ENCODE peak calls at places on chromosomes 2 and 18, in nine cellular contexts. Z, D, O, Y, S, F, V, W and Q are unnamed samples.

GRCh38 chr18:67932261-67932660 is 415.7 kb upstream of the DSEL start:
- DNase-seq in Z (no peak), D (no peak), O (no peak), Y (no peak), S (no peak), F (peak), V (no peak), W (no peak), Q (no peak)

GRCh38 chr2:95282458-95282857 is 8.2 kb downstream of the PROM2 start:
- DNase-seq in Z (no peak), D (no peak), O (no peak), Y (no peak), S (no peak), F (no peak), V (no peak), W (no peak), Q (peak)

GRCh38 chr2:55047677-55048299 is 2.5 kb downstream of the RTN4 start:
- DNase-seq in Z (no peak), D (peak), O (no peak), Y (no peak), S (peak), F (peak), V (peak), W (no peak), Q (no peak)

GRCh38 chr2:197427204-197427603 is 7.6 kb downstream of the SF3B1 start:
- DNase-seq in Z (no peak), D (no peak), O (no peak), Y (no peak), S (no peak), F (no peak), V (no peak), W (no peak), Q (no peak)

GRCh38 chr2:234546770-234547169 is 49.9 kb upstream of the ARL4C start:
- DNase-seq in Z (no peak), D (no peak), O (no peak), Y (no peak), S (no peak), F (no peak), V (no peak), W (no peak), Q (no peak)

GRCh38 chr2:105038383-105039061 is 653 bp downstream of the MRPS9 start:
- DNase-seq in Z (no peak), D (no peak), O (no peak), Y (no peak), S (no peak), F (no peak), V (no peak), W (no peak), Q (no peak)

GRCh38 chr2:39535606-39536185 is 98.6 kb upstream of the MAP4K3 start:
- DNase-seq in Z (no peak), D (no peak), O (no peak), Y (no peak), S (no peak), F (no peak), V (no peak), W (no peak), Q (no peak)

GRCh38 chr2:233140913-233141469 is 80.8 kb downstream of the INPP5D start:
- DNase-seq in Z (no peak), D (no peak), O (no peak), Y (no peak), S (no peak), F (no peak), V (no peak), W (no peak), Q (no peak)

GRCh38 chr2:16709769-16710168 is 44.1 kb upstream of the CYRIA start:
- DNase-seq in Z (no peak), D (no peak), O (no peak), Y (no peak), S (no peak), F (no peak), V (no peak), W (no peak), Q (no peak)

GRCh38 chr2:231068525-231069222 is 12.0 kb downstream of the PSMD1 start:
- DNase-seq in Z (no peak), D (no peak), O (no peak), Y (no peak), S (peak), F (peak), V (no peak), W (no peak), Q (no peak)

GRCh38 chr2:101406867-101407266 is 19.6 kb upstream of the CREG2 start:
- DNase-seq in Z (no peak), D (no peak), O (peak), Y (no peak), S (peak), F (no peak), V (no peak), W (no peak), Q (no peak)